ENCODE peak calls at places on chromosomes 2 and 18, in five cellular contexts. One of them, this sample, is unnamed.

GRCh38 chr18:61844726-61845125 is 48.1 kb downstream of the RNF152 start:
- DNase-seq in stomach: no peak
- DNase-seq in GM23338: no peak
- DNase-seq in lower lobe of right lung: no peak
- DNase-seq in heart left ventricle: no peak
- DNase-seq in this sample: no peak

GRCh38 chr2:157894694-157895450 is 18.7 kb upstream of the ACVR1 start:
- DNase-seq in stomach: no peak
- DNase-seq in heart left ventricle: no peak
- DNase-seq in GM23338: no peak
- DNase-seq in lower lobe of right lung: no peak
- DNase-seq in this sample: no peak

GRCh38 chr2:149739171-149739879 is 151.8 kb upstream of the MMADHC start:
- DNase-seq in stomach: no peak
- DNase-seq in heart left ventricle: no peak
- DNase-seq in lower lobe of right lung: no peak
- DNase-seq in GM23338: no peak
- DNase-seq in this sample: no peak

GRCh38 chr2:23092831-23093230 is 292.1 kb upstream of the KLHL29 start:
- DNase-seq in heart left ventricle: no peak
- DNase-seq in stomach: no peak
- DNase-seq in lower lobe of right lung: no peak
- DNase-seq in GM23338: peak
- DNase-seq in this sample: no peak

GRCh38 chr2:188610050-188610444 is 318.4 kb downstream of the GULP1 start:
- DNase-seq in heart left ventricle: no peak
- DNase-seq in lower lobe of right lung: no peak
- DNase-seq in stomach: no peak
- DNase-seq in GM23338: no peak
- DNase-seq in this sample: no peak

GRCh38 chr2:113806217-113806913 is 49.9 kb upstream of the SLC35F5 start:
- DNase-seq in stomach: no peak
- DNase-seq in GM23338: no peak
- DNase-seq in lower lobe of right lung: no peak
- DNase-seq in heart left ventricle: no peak
- DNase-seq in this sample: no peak

GRCh38 chr2:105749583-105750399 is 5.1 kb downstream of the NCK2 start:
- DNase-seq in GM23338: no peak
- DNase-seq in lower lobe of right lung: no peak
- DNase-seq in stomach: no peak
- DNase-seq in heart left ventricle: no peak
- DNase-seq in this sample: peak

GRCh38 chr2:162839419-162839818 is 852 bp upstream of the KCNH7 start:
- DNase-seq in lower lobe of right lung: no peak
- DNase-seq in heart left ventricle: no peak
- DNase-seq in stomach: no peak
- DNase-seq in GM23338: peak
- DNase-seq in this sample: no peak

GRCh38 chr2:205767617-205768016 is 85.3 kb downstream of the NRP2 start:
- DNase-seq in GM23338: no peak
- DNase-seq in heart left ventricle: no peak
- DNase-seq in lower lobe of right lung: no peak
- DNase-seq in stomach: no peak
- DNase-seq in this sample: no peak

GRCh38 chr2:222842517-222843174 is 18.2 kb upstream of the ACSL3 start:
- DNase-seq in stomach: no peak
- DNase-seq in GM23338: no peak
- DNase-seq in lower lobe of right lung: no peak
- DNase-seq in heart left ventricle: no peak
- DNase-seq in this sample: no peak

GRCh38 chr2:40823465-40823864 is 371.6 kb upstream of the SLC8A1 start:
- DNase-seq in GM23338: no peak
- DNase-seq in heart left ventricle: no peak
- DNase-seq in stomach: no peak
- DNase-seq in lower lobe of right lung: no peak
- DNase-seq in this sample: no peak

GRCh38 chr2:159003555-159003954 is 35.1 kb downstream of the TANC1 start:
- DNase-seq in stomach: no peak
- DNase-seq in heart left ventricle: no peak
- DNase-seq in GM23338: no peak
- DNase-seq in lower lobe of right lung: no peak
- DNase-seq in this sample: no peak

GRCh38 chr2:239329284-239329971 is 71.4 kb downstream of the HDAC4 start:
- DNase-seq in heart left ventricle: peak
- DNase-seq in GM23338: no peak
- DNase-seq in stomach: peak
- DNase-seq in lower lobe of right lung: no peak
- DNase-seq in this sample: peak

GRCh38 chr2:41937921-41938708 is 109.7 kb upstream of the PKDCC start:
- DNase-seq in GM23338: peak
- DNase-seq in stomach: no peak
- DNase-seq in heart left ventricle: peak
- DNase-seq in lower lobe of right lung: no peak
- DNase-seq in this sample: no peak

GRCh38 chr18:56747032-56747658 is 96.0 kb downstream of the WDR7 start:
- DNase-seq in heart left ventricle: no peak
- DNase-seq in stomach: no peak
- DNase-seq in GM23338: no peak
- DNase-seq in lower lobe of right lung: no peak
- DNase-seq in this sample: no peak

GRCh38 chr2:105521176-105521575 is 122.3 kb upstream of the FHL2 start:
- DNase-seq in stomach: no peak
- DNase-seq in lower lobe of right lung: no peak
- DNase-seq in heart left ventricle: no peak
- DNase-seq in GM23338: peak
- DNase-seq in this sample: no peak

GRCh38 chr2:228048838-228049490 is 132.5 kb downstream of the SPHKAP start:
- DNase-seq in heart left ventricle: peak
- DNase-seq in lower lobe of right lung: no peak
- DNase-seq in GM23338: peak
- DNase-seq in stomach: peak
- DNase-seq in this sample: no peak

GRCh38 chr2:137943948-137944347 is 20.3 kb upstream of the HNMT start:
- DNase-seq in stomach: no peak
- DNase-seq in heart left ventricle: no peak
- DNase-seq in lower lobe of right lung: no peak
- DNase-seq in GM23338: peak
- DNase-seq in this sample: no peak

GRCh38 chr2:20925265-20925889 is 102.5 kb upstream of the LDAH start:
- DNase-seq in heart left ventricle: no peak
- DNase-seq in lower lobe of right lung: no peak
- DNase-seq in stomach: no peak
- DNase-seq in GM23338: peak
- DNase-seq in this sample: no peak

GRCh38 chr2:203732072-203732952 is 25.9 kb downstream of the CD28 start:
- DNase-seq in stomach: no peak
- DNase-seq in lower lobe of right lung: no peak
- DNase-seq in GM23338: no peak
- DNase-seq in heart left ventricle: no peak
- DNase-seq in this sample: no peak

GRCh38 chr18:63182247-63182771 is 137.3 kb downstream of the BCL2 start:
- DNase-seq in GM23338: no peak
- DNase-seq in lower lobe of right lung: no peak
- DNase-seq in heart left ventricle: no peak
- DNase-seq in stomach: no peak
- DNase-seq in this sample: no peak

GRCh38 chr2:163171786-163172549 is 333.4 kb upstream of the KCNH7 start:
- DNase-seq in lower lobe of right lung: no peak
- DNase-seq in stomach: no peak
- DNase-seq in GM23338: peak
- DNase-seq in heart left ventricle: no peak
- DNase-seq in this sample: no peak

GRCh38 chr18:74849316-74849715 is 251.6 kb downstream of the ZNF407 start:
- DNase-seq in lower lobe of right lung: no peak
- DNase-seq in stomach: no peak
- DNase-seq in heart left ventricle: no peak
- DNase-seq in GM23338: no peak
- DNase-seq in this sample: no peak

GRCh38 chr2:21318263-21318662 is 194.5 kb downstream of the TDRD15 start:
- DNase-seq in heart left ventricle: no peak
- DNase-seq in stomach: no peak
- DNase-seq in GM23338: no peak
- DNase-seq in lower lobe of right lung: no peak
- DNase-seq in this sample: no peak

GRCh38 chr2:96525211-96525507 is 11.4 kb upstream of the ARID5A start:
- DNase-seq in heart left ventricle: no peak
- DNase-seq in stomach: no peak
- DNase-seq in GM23338: no peak
- DNase-seq in lower lobe of right lung: no peak
- DNase-seq in this sample: no peak

GRCh38 chr2:236899945-236900640 is 185.6 kb upstream of the COPS8 start:
- DNase-seq in GM23338: no peak
- DNase-seq in heart left ventricle: no peak
- DNase-seq in stomach: no peak
- DNase-seq in lower lobe of right lung: no peak
- DNase-seq in this sample: no peak

GRCh38 chr2:168731550-168732128 is 70.8 kb upstream of the NOSTRIN start:
- DNase-seq in stomach: no peak
- DNase-seq in GM23338: no peak
- DNase-seq in lower lobe of right lung: no peak
- DNase-seq in heart left ventricle: no peak
- DNase-seq in this sample: no peak
- H3K27ac ChIP-seq in stomach: no peak
- H3K27ac ChIP-seq in GM23338: no peak
- H3K27ac ChIP-seq in lower lobe of right lung: no peak
- H3K27ac ChIP-seq in heart left ventricle: no peak
- H3K27ac ChIP-seq in this sample: no peak

GRCh38 chr18:76771132-76771824 is 51.1 kb upstream of the ZNF236 start:
- DNase-seq in heart left ventricle: no peak
- DNase-seq in lower lobe of right lung: no peak
- DNase-seq in stomach: no peak
- DNase-seq in GM23338: no peak
- DNase-seq in this sample: no peak
- TF ChIP-seq CTCF in heart left ventricle: no peak
- TF ChIP-seq CTCF in lower lobe of right lung: no peak
- TF ChIP-seq CTCF in stomach: no peak
- TF ChIP-seq CTCF in GM23338: no peak
- TF ChIP-seq CTCF in this sample: no peak

GRCh38 chr2:191653669-191654402 is 24.1 kb upstream of the NABP1 start:
- DNase-seq in GM23338: no peak
- DNase-seq in lower lobe of right lung: no peak
- DNase-seq in stomach: no peak
- DNase-seq in heart left ventricle: no peak
- DNase-seq in this sample: no peak

GRCh38 chr2:191656389-191656788 is 21.5 kb upstream of the NABP1 start:
- DNase-seq in lower lobe of right lung: no peak
- DNase-seq in heart left ventricle: no peak
- DNase-seq in GM23338: no peak
- DNase-seq in stomach: no peak
- DNase-seq in this sample: no peak

GRCh38 chr2:191659198-191659597 is 18.7 kb upstream of the NABP1 start:
- DNase-seq in stomach: no peak
- DNase-seq in heart left ventricle: no peak
- DNase-seq in GM23338: no peak
- DNase-seq in lower lobe of right lung: no peak
- DNase-seq in this sample: no peak

GRCh38 chr2:191657977-191658376 is 20.0 kb upstream of the NABP1 start:
- DNase-seq in stomach: no peak
- DNase-seq in lower lobe of right lung: no peak
- DNase-seq in GM23338: no peak
- DNase-seq in heart left ventricle: no peak
- DNase-seq in this sample: no peak

GRCh38 chr2:191656792-191657191 is 21.1 kb upstream of the NABP1 start:
- DNase-seq in GM23338: no peak
- DNase-seq in heart left ventricle: no peak
- DNase-seq in stomach: no peak
- DNase-seq in lower lobe of right lung: no peak
- DNase-seq in this sample: no peak
- H3K27ac ChIP-seq in GM23338: no peak
- H3K27ac ChIP-seq in heart left ventricle: no peak
- H3K27ac ChIP-seq in stomach: peak
- H3K27ac ChIP-seq in lower lobe of right lung: peak
- H3K27ac ChIP-seq in this sample: peak

GRCh38 chr2:98809878-98810587 is 79.1 kb upstream of the MGAT4A start:
- DNase-seq in lower lobe of right lung: no peak
- DNase-seq in heart left ventricle: no peak
- DNase-seq in GM23338: no peak
- DNase-seq in stomach: no peak
- DNase-seq in this sample: no peak
- TF ChIP-seq CTCF in lower lobe of right lung: no peak
- TF ChIP-seq CTCF in heart left ventricle: no peak
- TF ChIP-seq CTCF in GM23338: no peak
- TF ChIP-seq CTCF in stomach: no peak
- TF ChIP-seq CTCF in this sample: no peak

DNA sequence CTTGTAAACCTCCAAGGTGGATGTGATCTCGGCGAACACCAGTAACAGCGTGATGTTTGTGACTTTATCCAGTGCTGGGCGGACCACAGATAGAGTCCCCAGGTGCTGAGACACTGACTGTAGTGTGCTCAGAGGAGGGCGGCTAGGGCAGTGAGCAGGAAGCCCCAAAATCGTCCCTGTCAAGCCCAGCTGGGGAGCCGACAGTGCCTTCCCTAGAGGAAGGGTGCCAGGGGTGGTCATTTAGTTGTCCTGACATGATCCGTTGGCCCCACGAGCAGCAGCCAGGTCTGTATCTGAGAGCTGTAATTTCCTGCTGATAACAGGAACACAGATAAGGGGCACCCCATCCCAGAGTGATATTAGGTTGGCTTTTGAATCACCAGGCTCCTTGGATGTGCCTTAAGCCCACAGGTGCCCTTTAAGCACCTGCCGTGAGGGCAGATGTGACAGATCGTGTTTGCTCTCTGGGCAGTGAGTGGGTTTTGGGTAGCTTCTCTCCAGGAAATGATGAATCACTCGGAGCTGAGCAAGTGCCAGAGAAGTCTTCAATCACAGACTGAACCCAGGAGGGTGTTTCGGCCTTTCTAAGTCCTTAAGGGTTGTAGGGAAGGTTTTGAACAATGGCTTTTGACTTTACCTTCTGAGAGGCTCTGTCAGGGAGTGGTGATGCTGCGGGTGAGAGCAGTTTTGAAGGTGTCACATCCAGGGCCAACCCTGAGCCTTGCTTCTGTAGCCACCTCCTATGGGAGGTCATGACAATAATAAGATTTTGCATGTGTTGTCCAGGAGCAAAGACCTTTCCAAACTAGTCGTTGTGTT is 7.7 kb downstream of the LPIN1 start:
- DNase-seq in GM23338: no peak
- DNase-seq in lower lobe of right lung: no peak
- DNase-seq in heart left ventricle: peak
- DNase-seq in stomach: peak
- DNase-seq in this sample: peak
- H3K27ac ChIP-seq in GM23338: no peak
- H3K27ac ChIP-seq in lower lobe of right lung: peak
- H3K27ac ChIP-seq in heart left ventricle: no peak
- H3K27ac ChIP-seq in stomach: peak
- H3K27ac ChIP-seq in this sample: peak